ENCODE peak calls at places on chromosomes 3 and 15, in four cellular contexts. U is uterus, A is astrocyte of the spinal cord, I is GM23338. R is an unnamed sample.
A peak's percentile ranks its signal among the peaks of the same experiment; 100 is the strongest.

GRCh38 chr3:100500320-100500880 is 8.0 kb downstream of the TMEM45A start:
- DNase-seq in U (no peak), A (peak; percentile 32), I (peak; percentile 6), R (no peak)

GRCh38 chr3:48240711-48241491 is at the start of gene ZNF589:
- DNase-seq in U (peak; percentile 90), A (peak; percentile 95), I (peak; percentile 98), R (peak; percentile 92)

GRCh38 chr3:186098740-186099139 is 10.1 kb downstream of the ETV5 start:
- DNase-seq in U (no peak), A (peak; percentile 9), I (no peak), R (no peak)

GRCh38 chr3:43707998-43708397 is 17.3 kb downstream of the ABHD5 start:
- DNase-seq in U (no peak), A (peak; percentile 94), I (no peak), R (peak; percentile 89)

GRCh38 chr15:41893422-41894250 is at the start of gene SPTBN5:
- DNase-seq in U (no peak), A (no peak), I (no peak), R (no peak)

GRCh38 chr3:13950042-13950441 is 70.2 kb upstream of the WNT7A start:
- DNase-seq in U (no peak), A (no peak), I (no peak), R (no peak)

GRCh38 chr3:187773963-187774789 is 28.9 kb upstream of the BCL6 start:
- DNase-seq in U (no peak), A (no peak), I (no peak), R (no peak)

GRCh38 chr3:37861540-37862051 is at the start of gene CTDSPL:
- DNase-seq in U (peak; percentile 59), A (peak; percentile 30), I (peak; percentile 65), R (peak; percentile 50)

GRCh38 chr3:192957441-192957951 is 39.8 kb upstream of the MB21D2 start:
- DNase-seq in U (peak; percentile 29), A (peak; percentile 90), I (no peak), R (peak; percentile 99)

GRCh38 chr3:8607285-8608040 is 37.1 kb downstream of the SSUH2 start:
- DNase-seq in U (peak; percentile 58), A (peak; percentile 80), I (peak; percentile 51), R (peak; percentile 91)

GRCh38 chr15:66483131-66483566 is 14.4 kb downstream of the SNAPC5 start:
- DNase-seq in U (no peak), A (peak; percentile 84), I (no peak), R (no peak)

GRCh38 chr3:159032311-159032710 is 230.5 kb downstream of the MFSD1 start:
- DNase-seq in U (no peak), A (no peak), I (no peak), R (no peak)

GRCh38 chr15:58444658-58445332 is 13.0 kb downstream of the LIPC start:
- DNase-seq in U (no peak), A (peak; percentile 82), I (peak; percentile 13), R (no peak)

GRCh38 chr3:159266779-159267178 is 464.9 kb downstream of the MFSD1 start:
- DNase-seq in U (no peak), A (peak; percentile 34), I (peak; percentile 90), R (peak; percentile 33)

GRCh38 chr15:91965501-91966180 is 112.1 kb downstream of the SLCO3A1 start:
- DNase-seq in U (no peak), A (peak; percentile 71), I (no peak), R (peak; percentile 58)

GRCh38 chr15:91963051-91963450 is 109.5 kb downstream of the SLCO3A1 start:
- DNase-seq in U (no peak), A (no peak), I (no peak), R (no peak)

GRCh38 chr15:91968610-91969009 is 115.1 kb downstream of the SLCO3A1 start:
- DNase-seq in U (no peak), A (no peak), I (peak; percentile 70), R (no peak)

GRCh38 chr15:91967935-91968605 is 114.6 kb downstream of the SLCO3A1 start:
- DNase-seq in U (no peak), A (peak; percentile 32), I (no peak), R (no peak)

DNA sequence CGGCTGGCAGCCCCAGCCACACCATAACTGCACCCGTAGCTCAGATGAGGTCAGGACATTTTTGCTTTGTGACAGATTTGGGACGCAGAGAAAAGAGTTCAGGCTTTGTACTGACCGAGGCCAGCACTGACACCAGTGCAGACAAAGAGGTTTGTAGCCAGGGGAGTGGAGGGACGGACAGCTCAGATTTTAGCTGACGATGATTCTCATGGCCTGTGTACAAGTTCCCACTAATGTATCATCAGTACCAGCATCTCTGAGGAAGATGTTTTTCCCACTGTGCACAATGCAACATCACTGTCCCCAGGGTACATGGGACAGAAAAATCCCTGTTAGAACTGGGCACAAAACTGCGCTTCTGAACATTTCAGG is 112.7 kb downstream of the SLCO3A1 start:
- DNase-seq in U (no peak), A (no peak), I (no peak), R (no peak)
- H3K4me3 ChIP-seq in U (no peak overlapping the region), A (no peak overlapping the region), I (no peak overlapping the region), R (no peak overlapping the region)

GRCh38 chr3:165256554-165256953 is 60.4 kb upstream of the SLITRK3 start:
- DNase-seq in U (no peak), A (no peak), I (no peak), R (no peak)
- TF ChIP-seq CTCF in U (no peak), A (peak; percentile 5), I (no peak), R (no peak)

GRCh38 chr3:105093371-105093770 is 273.3 kb upstream of the ALCAM start:
- DNase-seq in U (no peak), A (no peak), I (no peak), R (no peak)
- H3K4me3 ChIP-seq in U (no peak overlapping the region), A (no peak overlapping the region), I (no peak overlapping the region), R (no peak overlapping the region)

GRCh38 chr3:7074217-7074616 is 213.3 kb downstream of the GRM7 start:
- DNase-seq in U (no peak), A (no peak), I (no peak), R (no peak)
- TF ChIP-seq CTCF in U (no peak), A (no peak), I (no peak), R (no peak)

R was measured in fibroblast of pulmonary artery.